ENCODE peak calls at places on chromosomes 11 and 22, in eight cellular contexts. J is MM.1S, K is neural progenitor cell, C is PC-3, Q is hepatocyte, L is mammary epithelial cell, Z is GM23338, F is GM12878. I is an unnamed sample. For H3K36me3, the result is how much of the 10 kb centered on the place peaks cover.

GRCh38 chr11:17894929-17895658 is 117.8 kb downstream of the SERGEF start:
- DNase-seq in L (no peak), Z (no peak), K (no peak), Q (no peak), J (no peak), C (no peak), F (no peak), I (no peak)

GRCh38 chr22:20479612-20480196 is 15.9 kb downstream of the KLHL22 start:
- DNase-seq in L (no peak), C (no peak), K (no peak), J (no peak), Z (no peak), Q (no peak), F (no peak), I (no peak)

GRCh38 chr11:86416494-86416893 is 41.8 kb downstream of the CCDC81 start:
- DNase-seq in Z (no peak), F (no peak), K (no peak), C (no peak), L (no peak), J (no peak), Q (no peak), I (no peak)

GRCh38 chr11:19861171-19861570 is 148.5 kb downstream of the NAV2 start:
- DNase-seq in J (no peak), F (no peak), K (no peak), C (no peak), Q (no peak), L (no peak), Z (no peak), I (no peak)

GRCh38 chr11:5932671-5933070 is 9.4 kb upstream of the OR56A3 start:
- DNase-seq in F (no peak), L (no peak), C (no peak), Q (no peak), K (no peak), Z (no peak), J (no peak), I (peak)

GRCh38 chr11:123719452-123719851 is 22.0 kb downstream of the ZNF202 start:
- DNase-seq in J (no peak), L (peak), K (no peak), Q (no peak), F (no peak), C (peak), Z (no peak), I (no peak)

GRCh38 chr11:13680501-13681264 is 12.2 kb downstream of the FAR1 start:
- DNase-seq in Z (peak), F (no peak), Q (no peak), K (no peak), L (no peak), J (no peak), C (no peak), I (peak)

GRCh38 chr11:59187587-59187986 is 15.7 kb downstream of the DTX4 start:
- DNase-seq in Q (peak), L (no peak), J (no peak), Z (no peak), K (no peak), F (no peak), C (no peak), I (no peak)

GRCh38 chr22:19723165-19723989 is at the start of gene GP1BB:
- DNase-seq in J (no peak), Z (peak), L (no peak), Q (peak), C (peak), K (peak), F (no peak), I (no peak)

GRCh38 chr22:47435826-47436225 is 673.4 kb downstream of the TBC1D22A start:
- DNase-seq in Q (no peak), Z (no peak), J (no peak), L (no peak), F (no peak), K (no peak), C (no peak), I (no peak)
- H2AFZ ChIP-seq in Q (no peak), Z (no peak), J (no peak), L (no peak), F (no peak), K (no peak), C (no peak), I (no peak)

DNA sequence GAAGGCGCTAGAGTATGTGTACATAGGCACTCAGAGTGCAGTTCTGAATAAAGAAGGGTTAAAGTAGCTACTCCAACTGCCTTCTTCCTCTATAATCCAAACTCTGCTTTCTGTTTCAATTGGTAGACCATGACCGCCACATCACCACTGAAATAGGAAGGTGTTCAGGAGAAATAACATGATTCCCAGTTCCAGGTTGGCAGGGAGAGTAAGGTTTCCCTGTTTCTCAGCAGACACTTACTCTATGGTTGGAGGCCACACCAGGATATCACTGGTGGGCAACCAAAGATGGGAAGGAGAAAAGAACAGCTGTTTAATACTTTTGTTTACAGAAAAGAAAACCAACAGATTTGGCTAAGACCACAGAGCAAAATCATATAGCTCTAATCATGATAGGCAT is 37.9 kb downstream of the PAK1 start:
- DNase-seq in Z (no peak), J (no peak), F (no peak), Q (no peak), K (no peak), L (no peak), C (no peak), I (no peak)
- H3K4me2 ChIP-seq in Z (no peak), J (peak), F (peak), Q (no peak), K (no peak), L (no peak), C (no peak), I (no peak)

GRCh38 chr22:38719196-38719595 is 13.5 kb downstream of the GTPBP1 start:
- DNase-seq in Z (no peak), F (no peak), C (no peak), L (no peak), K (no peak), J (no peak), Q (no peak), I (no peak)
- H3K36me3 ChIP-seq in Z (under half), F (half or more), C (under half), L (under half), K (under half), J (under half), Q (under half), I (under half)

DNA sequence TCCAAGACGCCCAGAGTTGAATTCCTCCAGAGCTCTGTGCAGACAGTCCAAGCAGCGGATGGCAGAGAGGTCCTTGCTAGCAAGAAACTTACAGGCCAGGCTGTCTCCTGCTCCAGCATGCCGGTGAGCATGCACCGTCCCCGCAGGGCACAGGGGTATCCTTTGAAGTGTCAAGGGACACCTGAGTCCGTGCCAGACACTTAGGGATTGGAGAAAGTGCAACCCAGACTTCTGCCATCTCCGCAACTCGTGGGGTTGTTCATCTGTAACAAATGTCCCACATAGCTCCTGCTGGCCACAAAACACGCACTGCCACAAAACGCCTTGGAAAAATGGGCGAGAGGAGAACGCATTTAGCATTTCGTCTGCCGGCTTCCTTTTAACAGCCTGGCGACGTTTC is 13.3 kb downstream of the TSPO start:
- DNase-seq in K (no peak), Q (no peak), F (no peak), J (no peak), C (no peak), L (no peak), Z (peak), I (no peak)
- H2AFZ ChIP-seq in K (no peak), Q (no peak), F (no peak), J (no peak), C (no peak), L (no peak), Z (no peak), I (no peak)

GRCh38 chr11:106062592-106062949 is 14.6 kb downstream of the KBTBD3 start:
- DNase-seq in K (no peak), Q (no peak), L (no peak), Z (no peak), C (no peak), J (no peak), F (no peak), I (no peak)
- H3K4me2 ChIP-seq in K (no peak), Q (no peak), L (no peak), Z (no peak), C (no peak), J (no peak), F (no peak), I (no peak)

GRCh38 chr11:108882211-108882831 is 217.5 kb downstream of the DDX10 start:
- DNase-seq in C (no peak), F (no peak), Z (no peak), K (no peak), J (no peak), Q (no peak), L (no peak), I (no peak)
- H3K36me3 ChIP-seq in C (under half), F (under half), Z (under half), K (under half), J (under half), Q (under half), L (under half), I (under half)

GRCh38 chr22:25050566-25050965 is 98.0 kb downstream of the KIAA1671 start:
- DNase-seq in Z (no peak), L (no peak), K (no peak), C (no peak), Q (no peak), J (no peak), F (no peak), I (no peak)
- H2AFZ ChIP-seq in Z (no peak), L (no peak), K (no peak), C (no peak), Q (no peak), J (no peak), F (no peak), I (no peak)

GRCh38 chr11:44527476-44527875 is 38.0 kb upstream of the CD82 start:
- DNase-seq in Q (no peak), J (no peak), L (no peak), Z (no peak), C (no peak), K (no peak), F (no peak), I (no peak)

GRCh38 chr11:44529895-44530412 is 35.5 kb upstream of the CD82 start:
- DNase-seq in L (no peak), K (no peak), Z (no peak), C (no peak), J (no peak), Q (no peak), F (no peak), I (peak)

GRCh38 chr11:44526438-44526837 is 39.0 kb upstream of the CD82 start:
- DNase-seq in C (no peak), Z (no peak), F (no peak), K (no peak), Q (no peak), J (no peak), L (no peak), I (no peak)

GRCh38 chr11:44528581-44528980 is 36.9 kb upstream of the CD82 start:
- DNase-seq in Q (no peak), J (no peak), K (no peak), F (no peak), C (no peak), Z (no peak), L (no peak), I (no peak)

DNA sequence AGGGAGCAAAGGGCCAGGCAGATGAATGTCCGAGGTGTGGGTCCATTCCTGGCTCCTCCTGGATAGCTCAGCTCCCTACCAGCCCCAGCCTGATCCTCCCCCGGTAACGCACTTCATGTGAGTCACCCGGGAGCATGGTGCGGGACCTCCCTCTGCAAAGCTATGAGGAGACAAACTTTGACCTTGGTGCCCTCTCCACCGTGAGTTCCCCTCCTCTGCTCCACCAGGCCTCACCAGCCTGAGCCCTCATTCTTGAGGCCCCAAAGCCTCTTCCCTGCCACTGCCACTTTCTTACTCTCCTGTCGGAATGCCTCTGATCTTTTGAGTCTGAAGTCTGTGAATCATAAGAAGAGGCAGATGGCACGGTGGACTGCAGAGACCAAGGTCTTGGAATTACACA is 37.4 kb upstream of the CD82 start:
- DNase-seq in K (no peak), L (no peak), J (no peak), C (no peak), F (no peak), Z (peak), Q (peak), I (peak)
- H3K4me2 ChIP-seq in K (no peak), L (no peak), J (no peak), C (no peak), F (no peak), Z (no peak), Q (no peak), I (no peak)

I was measured in Karpas-422.